ENCODE peak calls at places on chromosomes 3 and 15, in eight cellular contexts. W is hepatocyte, M is fibroblast of mammary gland, S is left ventricle myocardium inferior, A is astrocyte of the spinal cord, Y is AG04450, T is astrocyte of the cerebellum, V is coronary artery. N is an unnamed sample.
A peak's percentile ranks its signal among the peaks of the same experiment; 100 is the strongest.

GRCh38 chr3:172317984-172318383 is 130.3 kb downstream of the GHSR start:
- DNase-seq in W (no peak), M (peak; percentile 96), S (peak; percentile 62), A (peak; percentile 96), Y (peak; percentile 84), T (peak; percentile 91), V (peak; percentile 78), N (peak; percentile 93)

GRCh38 chr3:99808163-99808794 is 9.4 kb upstream of the CMSS1 start:
- DNase-seq in W (peak; percentile 72), M (peak; percentile 83), S (no peak), A (peak; percentile 83), Y (peak; percentile 71), T (peak; percentile 74), V (no peak), N (peak; percentile 56)

GRCh38 chr3:55742027-55742710 is 255.1 kb upstream of the WNT5A start:
- DNase-seq in W (no peak), M (no peak), S (no peak), A (no peak), Y (no peak), T (no peak), V (no peak), N (peak; percentile 24)

GRCh38 chr3:59994720-59995304 is 945.0 kb upstream of the CFAP20DC start:
- DNase-seq in W (no peak), M (no peak), S (no peak), A (no peak), Y (no peak), T (no peak), V (no peak), N (no peak)

GRCh38 chr3:159635047-159635641 is 353.5 kb upstream of the IL12A start:
- DNase-seq in W (peak; percentile 28), M (peak; percentile 43), S (no peak), A (peak; percentile 54), Y (no peak), T (no peak), V (no peak), N (peak; percentile 48)

GRCh38 chr3:42161050-42161935 is 70.1 kb downstream of the TRAK1 start:
- DNase-seq in W (no peak), M (peak; percentile 57), S (no peak), A (peak; percentile 51), Y (no peak), T (no peak), V (no peak), N (peak; percentile 35)

GRCh38 chr3:42157915-42158538 is 66.9 kb downstream of the TRAK1 start:
- DNase-seq in W (no peak), M (no peak), S (no peak), A (no peak), Y (no peak), T (no peak), V (no peak), N (no peak)

GRCh38 chr3:144462337-144462736 is 490.7 kb downstream of the DIPK2A start:
- DNase-seq in W (no peak), M (no peak), S (no peak), A (no peak), Y (no peak), T (no peak), V (no peak), N (no peak)

GRCh38 chr3:129686941-129687340 is 80.5 kb upstream of the PLXND1 start:
- DNase-seq in W (peak; percentile 32), M (no peak), S (no peak), A (no peak), Y (no peak), T (no peak), V (no peak), N (no peak)

GRCh38 chr3:46959169-46959515 is 17.4 kb downstream of the CCDC12 start:
- DNase-seq in W (no peak), M (no peak), S (no peak), A (no peak), Y (no peak), T (no peak), V (no peak), N (no peak)

GRCh38 chr15:80172401-80172800 is 19.6 kb downstream of the FAH start:
- DNase-seq in W (no peak), M (no peak), S (no peak), A (no peak), Y (no peak), T (no peak), V (no peak), N (no peak)

GRCh38 chr3:37072892-37073291 is 79.6 kb downstream of the MLH1 start:
- DNase-seq in W (peak; percentile 13), M (peak; percentile 82), S (no peak), A (peak; percentile 91), Y (peak; percentile 83), T (peak; percentile 94), V (no peak), N (peak; percentile 90)

DNA sequence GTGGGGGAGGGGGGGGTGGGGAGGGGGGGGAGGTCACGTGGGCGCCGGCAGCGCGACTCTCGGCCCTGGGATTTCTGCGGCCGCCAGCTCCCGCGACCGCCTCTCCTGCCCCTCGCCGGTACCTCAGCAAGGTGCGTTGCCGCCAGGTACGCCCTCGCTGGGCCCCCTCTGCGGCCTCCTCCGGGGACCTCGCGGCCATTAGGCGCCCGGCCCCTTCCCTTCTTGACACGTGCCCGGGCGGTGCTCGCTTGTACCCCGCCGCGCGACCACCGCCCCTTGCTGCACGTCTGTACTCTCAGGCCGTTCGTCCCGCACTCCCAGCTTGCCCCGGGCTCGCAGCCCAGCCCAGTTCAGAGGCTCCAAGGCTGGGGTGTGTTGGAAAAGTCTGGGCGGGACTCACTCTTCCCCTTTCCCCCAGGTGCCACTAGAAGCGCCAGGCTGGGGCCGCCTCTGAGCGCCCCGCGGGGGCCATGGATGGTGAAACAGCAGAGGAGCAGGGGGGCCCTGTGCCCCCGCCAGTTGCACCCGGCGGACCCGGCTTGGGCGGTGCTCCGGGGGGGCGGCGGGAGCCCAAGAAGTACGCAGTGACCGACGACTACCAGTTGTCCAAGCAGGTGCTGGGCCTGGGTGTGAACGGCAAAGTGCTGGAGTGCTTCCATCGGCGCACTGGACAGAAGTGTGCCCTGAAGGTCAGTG is at the start of gene MAPKAPK3:
- DNase-seq in W (peak; percentile 83), M (no peak), S (peak; percentile 59), A (no peak), Y (no peak), T (no peak), V (no peak), N (peak; percentile 58)
- TF ChIP-seq CTCF in W (no peak), M (no peak), S (peak; percentile 2), A (no peak), Y (no peak), T (no peak), V (no peak), N (no peak)

DNA sequence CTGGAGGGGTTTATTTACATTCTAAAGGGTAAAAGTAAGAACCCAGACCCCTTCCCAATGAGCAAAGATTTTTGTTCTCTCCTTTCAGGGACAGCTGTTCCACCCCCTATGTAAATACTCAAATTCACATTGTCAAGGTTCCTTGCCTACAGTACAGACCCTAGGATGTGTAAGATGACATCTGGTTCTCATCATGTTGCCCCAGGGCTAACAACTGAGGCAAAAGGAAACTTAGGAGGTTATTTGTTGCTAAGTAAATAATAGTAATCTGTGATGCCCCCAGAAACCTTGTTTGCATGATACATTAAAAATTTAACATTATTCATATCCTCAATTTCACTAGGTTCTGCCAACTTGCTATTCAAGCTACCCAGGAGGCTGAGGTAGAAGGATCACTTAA is 135.0 kb upstream of the CCNL1 start:
- DNase-seq in W (no peak), M (no peak), S (no peak), A (no peak), Y (no peak), T (no peak), V (no peak), N (no peak)
- H3K4me3 ChIP-seq in W (no peak overlapping the region), M (no peak overlapping the region), S (no peak overlapping the region), A (no peak overlapping the region), Y (no peak overlapping the region), T (no peak overlapping the region), V (no peak overlapping the region), N (no peak overlapping the region)

DNA sequence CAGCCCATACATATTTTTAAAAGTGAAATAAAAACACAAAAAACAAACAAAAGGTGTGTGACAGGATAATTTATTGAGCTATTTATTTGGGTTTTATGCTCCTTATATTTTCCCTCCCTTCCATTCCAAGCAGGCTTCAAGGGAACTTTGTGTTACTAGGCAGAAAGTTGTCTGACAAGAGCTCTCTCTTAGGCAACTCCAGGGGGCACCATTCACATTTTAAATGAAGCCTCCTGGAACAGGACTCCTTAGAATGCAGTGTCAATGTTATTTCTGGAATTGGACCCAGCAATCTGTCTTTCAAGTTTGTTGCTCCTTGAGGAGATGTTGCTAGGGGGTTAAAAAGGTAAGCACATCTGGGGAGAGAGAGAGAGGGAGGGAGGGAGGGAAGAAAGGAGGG is 5.4 kb upstream of the RFX7 start:
- DNase-seq in W (peak; percentile 35), M (peak; percentile 79), S (no peak), A (peak; percentile 63), Y (no peak), T (peak; percentile 57), V (no peak), N (peak; percentile 60)
- TF ChIP-seq CTCF in W (peak; percentile 45), M (peak; percentile 54), S (no peak), A (peak; percentile 47), Y (peak; percentile 41), T (peak; percentile 51), V (no peak), N (peak; percentile 43)

GRCh38 chr3:15207836-15208504 is 1.9 kb downstream of the CAPN7 start:
- DNase-seq in W (no peak), M (peak; percentile 19), S (no peak), A (no peak), Y (no peak), T (no peak), V (no peak), N (no peak)
- H3K4me3 ChIP-seq in W (peak overlapping the region; percentile 91), M (peak overlapping the region; percentile 90), S (peak overlapping the region; percentile 97), A (peak overlapping the region; percentile 96), Y (peak overlapping the region; percentile 92), T (peak overlapping the region; percentile 88), V (peak overlapping the region; percentile 87), N (peak overlapping the region; percentile 96)

DNA sequence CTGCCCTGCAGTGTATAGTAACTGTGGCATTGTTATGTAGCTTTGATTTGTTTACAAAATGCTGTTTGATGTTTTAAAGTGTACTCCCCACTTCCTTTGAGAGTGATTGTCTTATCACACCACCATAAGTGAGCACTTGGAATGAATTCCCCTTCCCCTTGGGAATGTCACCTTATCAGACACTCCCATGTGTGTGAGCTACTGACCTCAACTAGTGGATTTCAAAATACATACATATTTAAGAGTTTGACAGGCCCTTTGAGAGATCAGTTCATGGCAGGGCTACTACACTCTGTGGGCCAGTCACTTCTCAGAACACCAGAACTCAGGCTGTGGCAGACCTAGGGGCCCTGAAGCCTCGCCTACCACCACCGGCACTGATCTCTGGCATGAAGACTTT is 547.6 kb downstream of the NR2F2 start:
- DNase-seq in W (no peak), M (no peak), S (no peak), A (no peak), Y (no peak), T (no peak), V (no peak), N (no peak)
- TF ChIP-seq CTCF in W (no peak), M (no peak), S (no peak), A (no peak), Y (no peak), T (no peak), V (no peak), N (no peak)